ENCODE peak calls at places on chromosomes 16 and 17, in four cellular contexts. O is adrenal gland, H is AG08395, R is GM12892. C is an unnamed sample.

GRCh38 chr17:1872254-1872653 is 42.4 kb downstream of the RPA1 start:
- DNase-seq in H (no peak), R (no peak), O (no peak), C (no peak)

GRCh38 chr16:2992383-2993081 is 12.3 kb upstream of the PKMYT1 start:
- DNase-seq in O (no peak), R (no peak), H (no peak), C (no peak)

GRCh38 chr16:12685806-12686205 is 117.9 kb downstream of the CPPED1 start:
- DNase-seq in O (peak), H (no peak), R (no peak), C (peak)

GRCh38 chr17:68509151-68510057 is 2.8 kb upstream of the PRKAR1A start:
- DNase-seq in O (peak), H (no peak), R (no peak), C (no peak)

GRCh38 chr16:80559369-80559768 is 18.6 kb downstream of the DYNLRB2 start:
- DNase-seq in H (no peak), O (no peak), R (no peak), C (no peak)

GRCh38 chr17:57523926-57524634 is 221.0 kb downstream of the CCDC182 start:
- DNase-seq in O (peak), H (peak), R (no peak), C (peak)

GRCh38 chr17:8362651-8363332 is 13.7 kb downstream of the KRABD2 start:
- DNase-seq in R (no peak), H (peak), O (no peak), C (no peak)

GRCh38 chr16:28098959-28099945 is 35.7 kb upstream of the GSG1L start:
- DNase-seq in O (no peak), H (no peak), R (no peak), C (no peak)